ENCODE peak calls at places on chromosomes 13 and 19, in four cellular contexts. S is AG09309, J is GM12865, P is ovary. Y is an unnamed sample.

GRCh38 chr13:42369071-42369795 is 97.3 kb downstream of the AKAP11 start:
- DNase-seq in S (no peak), P (no peak), J (peak; percentile 83), Y (no peak)

GRCh38 chr13:36981156-36981743 is 17.9 kb downstream of the ALG5 start:
- DNase-seq in J (peak; percentile 39), P (no peak), S (no peak), Y (no peak)

GRCh38 chr19:8592231-8593009 is 15.2 kb upstream of the MYO1F start:
- DNase-seq in S (peak; percentile 66), J (peak; percentile 52), P (peak; percentile 100), Y (no peak)

GRCh38 chr19:31418055-31418454 is 68.8 kb upstream of the TSHZ3 start:
- DNase-seq in J (no peak), P (no peak), S (no peak), Y (no peak)

GRCh38 chr13:44576396-44577235 is 486 bp upstream of the TSC22D1 start:
- DNase-seq in J (peak; percentile 37), S (no peak), P (no peak), Y (no peak)

GRCh38 chr19:10551698-10552301 is 8.1 kb downstream of the ATG4D start:
- DNase-seq in S (no peak), J (peak; percentile 56), P (no peak), Y (no peak)

GRCh38 chr19:1294688-1295087 is 9.0 kb downstream of the EFNA2 start:
- DNase-seq in S (no peak), J (no peak), P (no peak), Y (no peak)

GRCh38 chr13:56903710-56904109 is 237.0 kb upstream of the PRR20A start:
- DNase-seq in S (no peak), J (no peak), P (no peak), Y (no peak)

GRCh38 chr13:74770361-74770760 is 636.2 kb upstream of the KLF12 start:
- DNase-seq in S (peak; percentile 87), J (no peak), P (no peak), Y (peak; percentile 64)

GRCh38 chr19:31546561-31546960 is 197.3 kb upstream of the TSHZ3 start:
- DNase-seq in P (no peak), J (no peak), S (no peak), Y (no peak)

GRCh38 chr19:18495204-18495911 is 26.5 kb downstream of the ELL start:
- DNase-seq in S (no peak), J (no peak), P (no peak), Y (no peak)

GRCh38 chr13:59641758-59642157 is 522.0 kb downstream of the DIAPH3 start:
- DNase-seq in S (peak; percentile 3), J (no peak), P (no peak), Y (no peak)

GRCh38 chr13:25088562-25089221 is 7.2 kb upstream of the PABPC3 start:
- DNase-seq in J (peak; percentile 32), P (no peak), S (no peak), Y (no peak)

GRCh38 chr19:34662919-34663318 is 14.0 kb downstream of the SCGB2B2 start:
- DNase-seq in S (no peak), P (no peak), J (peak; percentile 56), Y (no peak)

GRCh38 chr13:31587696-31588266 is 151.5 kb upstream of the RXFP2 start:
- DNase-seq in J (no peak), P (no peak), S (no peak), Y (no peak)

GRCh38 chr13:112140366-112140765 is 73.4 kb downstream of the SOX1 start:
- DNase-seq in S (no peak), J (no peak), P (no peak), Y (no peak)

DNA sequence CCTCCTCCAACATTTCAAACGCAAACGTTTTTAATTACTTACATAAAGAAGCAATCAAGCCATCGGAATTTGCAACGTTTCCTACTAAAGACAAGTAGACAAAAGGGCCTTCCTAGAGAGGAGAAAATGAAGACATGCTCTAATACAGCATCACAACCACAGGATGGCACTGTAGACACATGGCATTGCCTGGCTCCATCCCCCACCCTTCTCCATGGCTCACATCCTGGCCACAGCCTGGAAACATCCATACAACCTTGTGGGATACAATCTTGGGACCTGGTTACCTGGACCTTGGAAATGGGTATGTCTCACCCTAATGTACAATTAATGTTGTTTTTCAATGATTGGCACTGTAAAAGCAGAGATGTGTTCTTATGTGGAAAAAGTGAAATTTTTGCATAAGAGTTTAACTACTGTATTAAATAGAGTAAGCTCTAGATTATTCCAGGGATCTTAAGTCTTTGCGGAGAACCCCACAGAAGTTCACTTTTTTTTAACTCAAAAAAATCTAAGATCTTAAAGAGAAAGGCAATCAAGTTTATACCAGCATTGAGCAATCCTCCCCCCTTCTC is 21.5 kb downstream of the EBPL start:
- DNase-seq in S (no peak), J (peak; percentile 46), P (peak; percentile 61), Y (no peak)
- TF ChIP-seq CTCF in S (peak; percentile 87), J (peak; percentile 62), P (peak; percentile 43), Y (peak; percentile 90)

GRCh38 chr19:6236310-6237291 is 43.2 kb downstream of the MLLT1 start:
- DNase-seq in S (no peak), P (peak; percentile 30), J (no peak), Y (no peak)
- H3K4me3 ChIP-seq in S (no peak overlapping the region), P (no peak overlapping the region), J (no peak overlapping the region), Y (no peak overlapping the region)

GRCh38 chr13:72651196-72651595 is 76.2 kb downstream of the MZT1 start:
- DNase-seq in J (no peak), S (no peak), P (no peak), Y (no peak)
- TF ChIP-seq CTCF in J (no peak), S (no peak), P (no peak), Y (peak; percentile 49)

GRCh38 chr13:32781906-32782305 is 195.7 kb downstream of the PDS5B start:
- DNase-seq in S (no peak), P (no peak), J (no peak), Y (no peak)

GRCh38 chr13:32779119-32779518 is 192.9 kb downstream of the PDS5B start:
- DNase-seq in J (no peak), S (no peak), P (no peak), Y (no peak)

DNA sequence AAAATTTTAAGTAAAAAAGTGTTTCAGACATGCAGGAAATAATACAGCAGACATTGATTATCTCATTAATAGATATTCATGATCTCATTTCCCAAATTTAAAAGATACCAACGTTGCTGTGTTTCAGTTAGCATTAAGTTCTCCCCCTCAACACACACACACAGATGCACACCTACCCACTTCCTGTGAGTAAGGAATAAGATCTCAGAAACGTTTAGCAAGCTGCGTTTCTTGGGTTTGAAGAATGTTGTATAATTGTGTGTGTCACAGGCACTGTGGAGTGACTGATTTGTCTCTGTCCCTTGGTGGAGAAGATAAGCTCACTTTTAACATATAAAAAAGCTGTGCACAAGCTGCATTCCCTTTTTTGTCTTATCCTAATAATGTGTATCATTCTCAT is 196.8 kb downstream of the PDS5B start:
- DNase-seq in P (no peak), S (peak; percentile 3), J (no peak), Y (no peak)
- H3K4me3 ChIP-seq in P (no peak overlapping the region), S (no peak overlapping the region), J (no peak overlapping the region), Y (no peak overlapping the region)

GRCh38 chr19:30287259-30287658 is 84.9 kb upstream of the ZNF536 start:
- DNase-seq in P (no peak), J (no peak), S (no peak), Y (no peak)
- TF ChIP-seq CTCF in P (no peak), J (no peak), S (no peak), Y (no peak)

DNA sequence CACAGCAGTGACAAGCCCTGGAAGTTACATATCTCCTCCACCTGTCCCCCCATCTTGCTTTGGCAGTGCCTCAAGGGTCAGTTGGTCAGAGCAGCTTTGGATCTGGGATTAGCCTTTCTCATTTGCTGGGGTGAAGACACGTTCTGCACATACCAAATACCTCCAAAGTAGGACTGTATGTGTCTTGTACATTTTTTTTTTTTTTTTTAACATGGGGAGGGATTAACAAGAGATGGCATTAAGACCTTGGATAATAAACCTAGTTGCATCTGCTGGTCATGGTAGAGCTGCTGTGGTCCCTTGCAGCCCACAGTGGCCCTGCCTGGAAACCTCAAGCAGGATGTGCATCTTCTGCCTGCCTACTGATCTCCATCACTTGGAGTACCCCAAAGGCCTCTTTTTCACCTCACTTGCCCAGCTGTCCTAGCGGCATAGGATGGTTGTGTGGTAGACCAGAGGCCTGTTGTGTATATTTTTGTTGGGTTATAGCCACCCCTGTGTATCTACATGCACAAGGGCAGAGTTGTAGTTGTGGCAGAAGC is 2.5 kb downstream of the RPS19 start:
- DNase-seq in P (no peak), J (peak; percentile 32), S (no peak), Y (no peak)
- H3K4me3 ChIP-seq in P (no peak overlapping the region), J (peak overlapping the region; percentile 99), S (no peak overlapping the region), Y (peak overlapping the region; percentile 9)

Y was measured in epithelial cell of proximal tubule.